ENCODE peak calls at places on chromosomes 1 and 21, in four cellular contexts. X is adrenal gland, C is HCT116, E is body of pancreas. G is an unnamed sample.

GRCh38 chr1:162916407-162916806 is 55.4 kb upstream of the CCDC190 start:
- DNase-seq in X (no peak), C (no peak), E (no peak), G (no peak)

GRCh38 chr1:101330427-101331130 is 93.8 kb downstream of the S1PR1 start:
- DNase-seq in X (no peak), C (no peak), E (no peak), G (no peak)

GRCh38 chr21:42937960-42938580 is 12.6 kb upstream of the ERVH48-1 start:
- DNase-seq in X (no peak), C (no peak), E (no peak), G (no peak)

GRCh38 chr1:235298772-235299513 is 29.0 kb downstream of the ARID4B start:
- DNase-seq in X (no peak), C (no peak), E (no peak), G (no peak)

GRCh38 chr1:43463461-43463860 is 9.7 kb upstream of the HYI start:
- DNase-seq in X (no peak), C (no peak), E (no peak), G (no peak)

GRCh38 chr1:18225236-18225904 is 117.8 kb downstream of the IGSF21 start:
- DNase-seq in X (no peak), C (no peak), E (no peak), G (no peak)

GRCh38 chr1:107626075-107626796 is 338.7 kb downstream of the VAV3 start:
- DNase-seq in X (no peak), C (no peak), E (no peak), G (no peak)

GRCh38 chr1:210234254-210234747 is 1.7 kb downstream of the SERTAD4 start:
- DNase-seq in X (no peak), C (no peak), E (no peak), G (no peak)

GRCh38 chr1:204640578-204640977 is 45.0 kb downstream of the LRRN2 start:
- DNase-seq in X (no peak), C (no peak), E (no peak), G (no peak)

GRCh38 chr1:10968411-10968826 is 44.0 kb upstream of the TARDBP start:
- DNase-seq in X (peak; percentile 50), C (no peak), E (peak; percentile 78), G (no peak)

GRCh38 chr1:48470506-48470905 is 1.5 kb downstream of the SPATA6 start:
- DNase-seq in X (peak; percentile 46), C (no peak), E (peak; percentile 49), G (peak; percentile 57)

GRCh38 chr1:29975036-29975694 is 738.8 kb downstream of the PTPRU start:
- DNase-seq in X (no peak), C (no peak), E (no peak), G (no peak)

GRCh38 chr1:235972316-235973090 is 92.4 kb downstream of the NID1 start:
- DNase-seq in X (peak; percentile 58), C (no peak), E (no peak), G (no peak)

GRCh38 chr1:221696045-221696444 is 45.8 kb downstream of the DUSP10 start:
- DNase-seq in X (no peak), C (no peak), E (no peak), G (no peak)

GRCh38 chr21:38950388-38951094 is 144.8 kb downstream of the ETS2 start:
- DNase-seq in X (no peak), C (no peak), E (no peak), G (peak; percentile 37)

GRCh38 chr1:183870351-183871077 is 65.6 kb downstream of the RGL1 start:
- DNase-seq in X (peak; percentile 88), C (no peak), E (peak; percentile 27), G (no peak)

GRCh38 chr1:117284408-117285215 is 73.9 kb upstream of the VTCN1 start:
- DNase-seq in X (peak; percentile 23), C (peak; percentile 57), E (peak; percentile 19), G (no peak)

GRCh38 chr1:114040273-114041043 is 61.2 kb downstream of the OLFML3 start:
- DNase-seq in X (no peak), C (no peak), E (peak; percentile 32), G (no peak)

GRCh38 chr1:88276158-88276557 is 407.9 kb upstream of the PKN2 start:
- DNase-seq in X (no peak), C (no peak), E (no peak), G (no peak)

GRCh38 chr1:156550346-156550745 is 22.0 kb downstream of the IQGAP3 start:
- DNase-seq in X (no peak), C (no peak), E (peak; percentile 14), G (no peak)

GRCh38 chr21:26550357-26550756 is 22.7 kb downstream of the CYYR1 start:
- DNase-seq in X (no peak), C (no peak), E (no peak), G (no peak)

GRCh38 chr21:37770496-37770895 is 145.8 kb downstream of the KCNJ6 start:
- DNase-seq in X (no peak), C (no peak), E (no peak), G (no peak)

GRCh38 chr1:165842363-165843129 is 15.1 kb downstream of the UCK2 start:
- DNase-seq in X (no peak), C (no peak), E (peak; percentile 35), G (no peak)

GRCh38 chr1:184028854-184029623 is 8.5 kb downstream of the COLGALT2 start:
- DNase-seq in X (no peak), C (no peak), E (peak; percentile 34), G (no peak)

GRCh38 chr1:156781585-156782186 is 14.4 kb downstream of the PRCC start:
- DNase-seq in X (peak; percentile 67), C (no peak), E (no peak), G (no peak)

GRCh38 chr1:21573971-21574458 is 64.8 kb downstream of the ALPL start:
- DNase-seq in X (peak; percentile 78), C (peak; percentile 53), E (peak; percentile 82), G (peak; percentile 80)

GRCh38 chr21:17139696-17140095 is 373.1 kb upstream of the CXADR start:
- DNase-seq in X (no peak), C (no peak), E (no peak), G (no peak)

GRCh38 chr1:198265073-198265661 is 108.4 kb downstream of the NEK7 start:
- DNase-seq in X (no peak), C (no peak), E (no peak), G (peak; percentile 26)

GRCh38 chr1:27166351-27166802 is 11.5 kb upstream of the SLC9A1 start:
- DNase-seq in X (no peak), C (no peak), E (no peak), G (no peak)

GRCh38 chr1:57167997-57168396 is 202.2 kb upstream of the C8B start:
- DNase-seq in X (no peak), C (no peak), E (no peak), G (no peak)

GRCh38 chr1:156547434-156547833 is 24.9 kb downstream of the IQGAP3 start:
- DNase-seq in X (no peak), C (no peak), E (no peak), G (no peak)

GRCh38 chr21:19286901-19287300 is 883.3 kb upstream of the TMPRSS15 start:
- DNase-seq in X (no peak), C (no peak), E (no peak), G (no peak)

GRCh38 chr1:40986328-40986783 is 6.9 kb downstream of the CTPS1 start:
- DNase-seq in X (no peak), C (no peak), E (peak; percentile 55), G (no peak)

GRCh38 chr1:40989066-40989465 is 9.6 kb downstream of the CTPS1 start:
- DNase-seq in X (no peak), C (no peak), E (no peak), G (no peak)

GRCh38 chr1:40987439-40988276 is 8.2 kb downstream of the CTPS1 start:
- DNase-seq in X (peak; percentile 79), C (no peak), E (no peak), G (no peak)

GRCh38 chr1:40986929-40987328 is 7.4 kb downstream of the CTPS1 start:
- DNase-seq in X (peak; percentile 22), C (no peak), E (no peak), G (no peak)

GRCh38 chr1:40988280-40988679 is 8.8 kb downstream of the CTPS1 start:
- DNase-seq in X (no peak), C (no peak), E (no peak), G (no peak)
- TF ChIP-seq POLR2A in X (no peak), C (no peak), E (no peak), G (no peak)

GRCh38 chr1:151058682-151059341 is 610 bp downstream of the CDC42SE1 start:
- DNase-seq in X (no peak), C (no peak), E (peak; percentile 77), G (peak; percentile 88)

GRCh38 chr1:151061012-151061401 is 810 bp downstream of the MLLT11 start:
- DNase-seq in X (no peak), C (no peak), E (no peak), G (no peak)

GRCh38 chr1:151060241-151061011 is at the start of gene MLLT11:
- DNase-seq in X (no peak), C (no peak), E (peak; percentile 16), G (no peak)

GRCh38 chr1:151061704-151062103 is 1.5 kb downstream of the MLLT11 start:
- DNase-seq in X (no peak), C (no peak), E (no peak), G (no peak)

DNA sequence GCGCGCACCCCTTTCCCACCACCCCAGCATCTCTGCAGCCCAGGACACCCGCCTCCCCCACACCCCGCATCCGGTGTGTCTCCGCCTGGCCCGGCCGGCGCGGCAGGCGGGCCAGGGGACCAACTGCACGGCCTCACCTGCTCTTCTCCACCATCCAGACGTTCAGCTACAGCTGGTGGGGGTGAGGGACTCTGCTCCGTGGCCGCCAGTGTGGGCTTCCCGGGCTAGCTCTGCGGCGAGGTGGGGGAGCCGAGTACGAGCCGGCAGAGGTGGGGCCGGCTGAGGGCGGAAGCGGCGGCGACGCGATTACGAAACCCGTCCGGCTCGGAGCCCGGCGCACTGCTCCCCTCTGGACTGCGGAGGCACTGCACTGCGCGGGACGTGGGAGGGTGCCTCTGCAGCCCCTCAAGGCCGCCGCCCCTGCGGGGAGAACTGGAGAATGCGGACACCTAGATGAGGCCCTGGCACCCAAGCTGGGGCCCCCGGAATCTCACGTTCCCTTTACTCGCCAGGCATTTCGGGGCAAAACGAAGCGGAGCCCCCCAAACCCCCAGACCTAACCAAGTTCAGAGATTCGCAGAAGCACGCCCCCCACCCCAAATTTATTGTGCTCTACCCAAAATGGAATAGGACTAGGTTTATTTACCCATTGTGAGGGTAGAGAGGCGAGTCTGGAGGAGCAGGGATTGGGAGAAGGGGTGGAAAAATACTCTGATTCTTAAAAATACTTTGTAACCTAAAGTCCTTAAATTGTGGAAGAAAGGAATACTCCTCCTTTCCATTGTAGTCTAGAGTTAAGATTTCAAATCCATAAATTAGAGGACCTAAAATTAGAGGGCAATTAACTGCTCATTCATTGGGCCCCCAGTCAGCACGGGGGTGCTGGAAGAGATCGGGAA is at the start of gene CDC42SE1:
- DNase-seq in X (peak; percentile 79), C (peak; percentile 51), E (peak; percentile 81), G (peak; percentile 83)
- TF ChIP-seq POLR2A in X (peak; percentile 80), C (peak; percentile 85), E (peak; percentile 88), G (peak; percentile 57)

GRCh38 chr1:244833734-244834595 is 1.5 kb upstream of the COX20 start:
- DNase-seq in X (peak; percentile 66), C (peak; percentile 80), E (peak; percentile 73), G (peak; percentile 60)
- TF ChIP-seq POLR2A in X (peak; percentile 51), C (peak; percentile 72), E (peak; percentile 85), G (no peak)

GRCh38 chr1:93909146-93910050 is at the start of gene GCLM:
- DNase-seq in X (peak; percentile 96), C (peak; percentile 81), E (peak; percentile 95), G (peak; percentile 94)
- TF ChIP-seq POLR2A in X (peak; percentile 85), C (no peak), E (peak; percentile 85), G (no peak)

GRCh38 chr1:14516974-14517812 is 81.3 kb upstream of the KAZN start:
- DNase-seq in X (peak; percentile 48), C (no peak), E (peak; percentile 16), G (no peak)
- TF ChIP-seq POLR2A in X (no peak), C (no peak), E (no peak), G (no peak)

GRCh38 chr1:51616903-51617708 is at the start of gene OSBPL9:
- DNase-seq in X (peak; percentile 91), C (peak; percentile 76), E (peak; percentile 93), G (peak; percentile 91)
- TF ChIP-seq POLR2A in X (peak; percentile 46), C (peak; percentile 60), E (peak; percentile 58), G (no peak)